ENCODE peak calls at places on chromosomes 13 and 19, in nine cellular contexts. L, N, G, I, M, K, U, A and O are unnamed samples.

GRCh38 chr13:71525004-71525403 is 342.0 kb downstream of the DACH1 start:
- DNase-seq in L (no peak), N (no peak), G (no peak), I (no peak), M (no peak), K (no peak), U (no peak), A (peak), O (peak)

GRCh38 chr19:49127674-49128544 is 8.6 kb downstream of the PPFIA3 start:
- DNase-seq in L (peak), N (peak), G (peak), I (peak), M (peak), K (peak), U (peak), A (peak), O (peak)

GRCh38 chr13:38602261-38602660 is 84.6 kb upstream of the FREM2 start:
- DNase-seq in L (no peak), N (no peak), G (no peak), I (no peak), M (peak), K (peak), U (no peak), A (peak), O (no peak)

GRCh38 chr13:50529154-50529882 is 314.2 kb downstream of the DLEU7 start:
- DNase-seq in L (no peak), N (no peak), G (peak), I (no peak), M (peak), K (peak), U (peak), A (peak), O (peak)

GRCh38 chr19:41619018-41619571 is 7.8 kb downstream of the CEACAM4 start:
- DNase-seq in L (no peak), N (peak), G (no peak), I (no peak), M (no peak), K (no peak), U (no peak), A (no peak), O (no peak)

GRCh38 chr19:42280761-42281174 is 11.7 kb downstream of the CIC start:
- DNase-seq in L (no peak), N (no peak), G (no peak), I (no peak), M (peak), K (peak), U (no peak), A (no peak), O (peak)

GRCh38 chr13:44818428-44818827 is 170.8 kb downstream of the NUFIP1 start:
- DNase-seq in L (peak), N (no peak), G (peak), I (no peak), M (peak), K (no peak), U (no peak), A (peak), O (no peak)

GRCh38 chr13:44368062-44368591 is 5.5 kb upstream of the SERP2 start:
- DNase-seq in L (peak), N (no peak), G (no peak), I (no peak), M (no peak), K (no peak), U (peak), A (no peak), O (no peak)

GRCh38 chr19:45508931-45509691 is 1.8 kb downstream of the VASP start:
- DNase-seq in L (no peak), N (peak), G (no peak), I (peak), M (peak), K (peak), U (no peak), A (peak), O (no peak)

GRCh38 chr13:110520431-110521295 is 40.9 kb downstream of the RAB20 start:
- DNase-seq in L (no peak), N (peak), G (no peak), I (no peak), M (peak), K (no peak), U (peak), A (peak), O (no peak)

GRCh38 chr19:46732966-46733692 is 12.7 kb upstream of the FKRP start:
- DNase-seq in L (no peak), N (no peak), G (no peak), I (no peak), M (peak), K (peak), U (no peak), A (no peak), O (no peak)

GRCh38 chr13:46951516-46951915 is 54.7 kb upstream of the HTR2A start:
- DNase-seq in L (no peak), N (no peak), G (no peak), I (no peak), M (no peak), K (no peak), U (no peak), A (peak), O (no peak)

GRCh38 chr13:112466132-112467025 is 90.2 kb downstream of the SPACA7 start:
- DNase-seq in L (no peak), N (no peak), G (no peak), I (no peak), M (no peak), K (no peak), U (no peak), A (no peak), O (no peak)

GRCh38 chr19:42386974-42387707 is 3.0 kb downstream of the CNFN start:
- DNase-seq in L (peak), N (peak), G (peak), I (peak), M (peak), K (peak), U (no peak), A (peak), O (peak)

GRCh38 chr19:17616961-17617806 is 61.7 kb downstream of the COLGALT1 start:
- DNase-seq in L (peak), N (no peak), G (no peak), I (peak), M (peak), K (no peak), U (no peak), A (peak), O (no peak)